ENCODE peak calls at places on chromosome 7, in four cellular contexts. J is NCI-H2171 treated with DMSO at 0.1 percent for 48 hours, F is GM12865, L is nephron progenitor cell. E is an unnamed sample.

GRCh38 chr7:1460757-1461639 is 1.7 kb upstream of the MICALL2 start:
- DNase-seq in J (no peak), F (peak; percentile 18), L (no peak), E (no peak)

GRCh38 chr7:138001529-138002095 is at the start of gene CREB3L2:
- DNase-seq in J (peak; percentile 65), F (peak; percentile 83), L (peak; percentile 75), E (peak; percentile 47)

GRCh38 chr7:11638026-11638774 is 193.8 kb downstream of the THSD7A start:
- DNase-seq in J (no peak), F (no peak), L (no peak), E (no peak)

GRCh38 chr7:106056513-106057203 is 55.5 kb downstream of the SYPL1 start:
- DNase-seq in J (peak; percentile 61), F (peak; percentile 86), L (peak; percentile 56), E (peak; percentile 86)

GRCh38 chr7:82755705-82756551 is 312.4 kb upstream of the CACNA2D1 start:
- DNase-seq in J (no peak), F (no peak), L (no peak), E (no peak)

GRCh38 chr7:70374772-70375533 is 757.0 kb upstream of the GALNT17 start:
- DNase-seq in J (no peak), F (no peak), L (no peak), E (no peak)

GRCh38 chr7:131720703-131721102 is 164.3 kb upstream of the PODXL start:
- DNase-seq in J (no peak), F (no peak), L (no peak), E (no peak)

GRCh38 chr7:99209781-99210180 is 1.9 kb upstream of the KPNA7 start:
- DNase-seq in J (no peak), F (no peak), L (no peak), E (no peak)

GRCh38 chr7:86914468-86915054 is 144.9 kb downstream of the ELAPOR2 start:
- DNase-seq in J (peak; percentile 2), F (peak; percentile 22), L (no peak), E (no peak)

GRCh38 chr7:154769011-154769410 is 233.9 kb downstream of the PAXIP1 start:
- DNase-seq in J (no peak), F (no peak), L (no peak), E (no peak)

GRCh38 chr7:43568529-43568928 is 14.4 kb upstream of the STK17A start:
- DNase-seq in J (peak; percentile 12), F (no peak), L (no peak), E (no peak)